ENCODE peak calls at places on chromosomes 6 and 20, in eight cellular contexts. One of them, this sample, is unnamed.

GRCh38 chr6:86609549-86610388 is 327.6 kb upstream of the HTR1E start:
- DNase-seq in lower lobe of right lung: no peak
- DNase-seq in NB4: peak
- DNase-seq in PC-9: no peak
- DNase-seq in coronary artery: no peak
- DNase-seq in IMR-90: no peak
- DNase-seq in bronchial epithelial cell: no peak
- DNase-seq in ovary: no peak
- DNase-seq in this sample: no peak

GRCh38 chr6:154361476-154361875 is 4.9 kb upstream of the IPCEF1 start:
- DNase-seq in ovary: no peak
- DNase-seq in PC-9: no peak
- DNase-seq in NB4: no peak
- DNase-seq in bronchial epithelial cell: no peak
- DNase-seq in coronary artery: no peak
- DNase-seq in IMR-90: no peak
- DNase-seq in lower lobe of right lung: no peak
- DNase-seq in this sample: no peak

GRCh38 chr20:46936415-46937139 is 41.9 kb downstream of the EYA2 start:
- DNase-seq in IMR-90: no peak
- DNase-seq in coronary artery: no peak
- DNase-seq in lower lobe of right lung: no peak
- DNase-seq in NB4: no peak
- DNase-seq in ovary: no peak
- DNase-seq in bronchial epithelial cell: no peak
- DNase-seq in PC-9: no peak
- DNase-seq in this sample: no peak

GRCh38 chr6:169724554-169725269 is 412 bp upstream of the PHF10 start:
- DNase-seq in PC-9: peak
- DNase-seq in coronary artery: peak
- DNase-seq in lower lobe of right lung: peak
- DNase-seq in ovary: peak
- DNase-seq in NB4: peak
- DNase-seq in IMR-90: peak
- DNase-seq in bronchial epithelial cell: no peak
- DNase-seq in this sample: peak

GRCh38 chr6:119207973-119208725 is 129.7 kb upstream of the FAM184A start:
- DNase-seq in ovary: no peak
- DNase-seq in lower lobe of right lung: no peak
- DNase-seq in bronchial epithelial cell: no peak
- DNase-seq in PC-9: no peak
- DNase-seq in NB4: no peak
- DNase-seq in coronary artery: no peak
- DNase-seq in IMR-90: peak
- DNase-seq in this sample: no peak

GRCh38 chr6:35089216-35089934 is 51.8 kb downstream of the TCP11 start:
- DNase-seq in coronary artery: peak
- DNase-seq in PC-9: no peak
- DNase-seq in IMR-90: no peak
- DNase-seq in NB4: no peak
- DNase-seq in ovary: no peak
- DNase-seq in bronchial epithelial cell: no peak
- DNase-seq in lower lobe of right lung: no peak
- DNase-seq in this sample: no peak

GRCh38 chr6:4912559-4912958 is 91.3 kb downstream of the RPP40 start:
- DNase-seq in PC-9: no peak
- DNase-seq in lower lobe of right lung: no peak
- DNase-seq in coronary artery: no peak
- DNase-seq in bronchial epithelial cell: no peak
- DNase-seq in ovary: no peak
- DNase-seq in IMR-90: no peak
- DNase-seq in NB4: no peak
- DNase-seq in this sample: no peak

GRCh38 chr6:144690659-144691058 is 405.5 kb downstream of the UTRN start:
- DNase-seq in PC-9: no peak
- DNase-seq in ovary: no peak
- DNase-seq in IMR-90: no peak
- DNase-seq in NB4: no peak
- DNase-seq in bronchial epithelial cell: no peak
- DNase-seq in coronary artery: no peak
- DNase-seq in lower lobe of right lung: no peak
- DNase-seq in this sample: no peak

GRCh38 chr20:24235740-24236139 is 233.7 kb upstream of the SYNDIG1 start:
- DNase-seq in IMR-90: no peak
- DNase-seq in bronchial epithelial cell: no peak
- DNase-seq in lower lobe of right lung: no peak
- DNase-seq in NB4: no peak
- DNase-seq in ovary: no peak
- DNase-seq in coronary artery: no peak
- DNase-seq in PC-9: no peak
- DNase-seq in this sample: no peak

GRCh38 chr20:41098703-41099250 is 38.6 kb upstream of the PLCG1 start:
- DNase-seq in PC-9: no peak
- DNase-seq in coronary artery: no peak
- DNase-seq in NB4: no peak
- DNase-seq in bronchial epithelial cell: no peak
- DNase-seq in lower lobe of right lung: no peak
- DNase-seq in ovary: no peak
- DNase-seq in IMR-90: peak
- DNase-seq in this sample: no peak

GRCh38 chr6:35368038-35368887 is 25.9 kb downstream of the PPARD start:
- DNase-seq in PC-9: peak
- DNase-seq in bronchial epithelial cell: peak
- DNase-seq in coronary artery: no peak
- DNase-seq in ovary: no peak
- DNase-seq in IMR-90: peak
- DNase-seq in lower lobe of right lung: no peak
- DNase-seq in NB4: peak
- DNase-seq in this sample: no peak

GRCh38 chr6:37674161-37674560 is 23.5 kb downstream of the MDGA1 start:
- DNase-seq in IMR-90: no peak
- DNase-seq in lower lobe of right lung: no peak
- DNase-seq in ovary: no peak
- DNase-seq in PC-9: no peak
- DNase-seq in bronchial epithelial cell: no peak
- DNase-seq in NB4: no peak
- DNase-seq in coronary artery: no peak
- DNase-seq in this sample: peak

GRCh38 chr6:137487947-137488735 is 6.1 kb downstream of the OLIG3 start:
- DNase-seq in lower lobe of right lung: no peak
- DNase-seq in bronchial epithelial cell: no peak
- DNase-seq in IMR-90: no peak
- DNase-seq in NB4: no peak
- DNase-seq in coronary artery: no peak
- DNase-seq in ovary: no peak
- DNase-seq in PC-9: no peak
- DNase-seq in this sample: peak

GRCh38 chr20:3452690-3453089 is 18.1 kb upstream of the ATRN start:
- DNase-seq in bronchial epithelial cell: no peak
- DNase-seq in ovary: no peak
- DNase-seq in coronary artery: no peak
- DNase-seq in NB4: peak
- DNase-seq in lower lobe of right lung: no peak
- DNase-seq in PC-9: no peak
- DNase-seq in IMR-90: no peak
- DNase-seq in this sample: no peak

GRCh38 chr20:50608750-50609104 is 82.6 kb downstream of the RIPOR3 start:
- DNase-seq in lower lobe of right lung: no peak
- DNase-seq in PC-9: no peak
- DNase-seq in bronchial epithelial cell: no peak
- DNase-seq in coronary artery: no peak
- DNase-seq in NB4: no peak
- DNase-seq in IMR-90: no peak
- DNase-seq in ovary: no peak
- DNase-seq in this sample: no peak

GRCh38 chr20:50611128-50611810 is 80.1 kb downstream of the RIPOR3 start:
- DNase-seq in NB4: no peak
- DNase-seq in coronary artery: no peak
- DNase-seq in IMR-90: peak
- DNase-seq in bronchial epithelial cell: no peak
- DNase-seq in ovary: no peak
- DNase-seq in lower lobe of right lung: no peak
- DNase-seq in PC-9: no peak
- DNase-seq in this sample: no peak

GRCh38 chr20:50609438-50609989 is 81.8 kb downstream of the RIPOR3 start:
- DNase-seq in IMR-90: no peak
- DNase-seq in coronary artery: no peak
- DNase-seq in bronchial epithelial cell: no peak
- DNase-seq in PC-9: no peak
- DNase-seq in NB4: no peak
- DNase-seq in ovary: no peak
- DNase-seq in lower lobe of right lung: no peak
- DNase-seq in this sample: no peak

GRCh38 chr20:50607850-50608749 is 83.2 kb downstream of the RIPOR3 start:
- DNase-seq in PC-9: no peak
- DNase-seq in coronary artery: no peak
- DNase-seq in ovary: no peak
- DNase-seq in NB4: no peak
- DNase-seq in lower lobe of right lung: no peak
- DNase-seq in IMR-90: no peak
- DNase-seq in bronchial epithelial cell: no peak
- DNase-seq in this sample: no peak

DNA sequence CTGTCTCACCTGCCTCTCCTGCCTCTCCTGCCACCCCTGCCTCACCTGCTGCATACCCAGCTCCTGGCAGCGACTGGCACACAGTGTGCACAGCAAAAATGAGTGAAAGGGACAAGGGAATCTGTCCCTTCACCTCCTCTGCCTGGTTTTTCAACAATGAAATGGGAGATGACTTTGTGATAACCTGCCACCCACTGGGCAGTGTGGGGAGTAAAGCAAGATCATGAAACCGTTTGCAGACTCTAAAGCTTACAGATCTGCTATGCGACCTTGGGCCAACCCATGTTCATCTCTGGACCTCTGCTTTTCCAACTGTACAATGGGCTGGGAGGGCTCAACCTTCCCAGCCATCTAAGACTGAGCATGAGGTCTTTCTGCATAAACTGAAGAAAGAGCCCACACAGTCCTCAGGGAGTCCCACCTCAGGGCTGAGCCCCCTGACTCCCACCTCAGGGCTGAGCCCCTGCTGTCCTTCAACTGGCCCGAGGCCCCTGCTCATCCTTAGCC is 81.1 kb downstream of the RIPOR3 start:
- DNase-seq in ovary: no peak
- DNase-seq in lower lobe of right lung: no peak
- DNase-seq in PC-9: peak
- DNase-seq in IMR-90: no peak
- DNase-seq in bronchial epithelial cell: no peak
- DNase-seq in NB4: peak
- DNase-seq in coronary artery: no peak
- DNase-seq in this sample: no peak
- TF ChIP-seq CTCF in ovary: no peak
- TF ChIP-seq CTCF in lower lobe of right lung: no peak
- TF ChIP-seq CTCF in PC-9: peak
- TF ChIP-seq CTCF in IMR-90: no peak
- TF ChIP-seq CTCF in bronchial epithelial cell: peak
- TF ChIP-seq CTCF in NB4: peak
- TF ChIP-seq CTCF in coronary artery: no peak
- TF ChIP-seq CTCF in this sample: no peak

DNA sequence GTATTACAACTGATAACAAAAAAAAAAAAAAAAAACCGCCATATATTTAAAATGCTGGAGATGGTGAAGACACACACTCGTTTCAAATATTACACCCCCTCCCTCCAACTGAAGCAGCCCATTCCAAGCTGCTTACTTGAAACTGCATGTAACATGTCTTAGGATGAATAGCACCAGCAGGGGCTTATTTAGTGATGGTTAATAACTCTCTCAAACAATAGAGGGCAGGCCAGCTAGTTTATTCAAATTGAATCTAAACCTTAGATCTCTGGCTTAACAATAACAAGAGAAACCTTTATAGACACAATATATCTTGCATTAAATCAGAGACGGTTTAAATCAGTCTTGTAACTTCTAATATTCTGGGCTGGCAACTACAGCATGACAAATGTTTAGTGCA is 9.3 kb upstream of the JPH2 start:
- DNase-seq in IMR-90: no peak
- DNase-seq in PC-9: no peak
- DNase-seq in coronary artery: no peak
- DNase-seq in ovary: no peak
- DNase-seq in bronchial epithelial cell: no peak
- DNase-seq in NB4: no peak
- DNase-seq in lower lobe of right lung: no peak
- DNase-seq in this sample: no peak
- TF ChIP-seq CTCF in IMR-90: no peak
- TF ChIP-seq CTCF in PC-9: peak
- TF ChIP-seq CTCF in coronary artery: no peak
- TF ChIP-seq CTCF in ovary: no peak
- TF ChIP-seq CTCF in bronchial epithelial cell: no peak
- TF ChIP-seq CTCF in NB4: no peak
- TF ChIP-seq CTCF in lower lobe of right lung: no peak
- TF ChIP-seq CTCF in this sample: no peak

DNA sequence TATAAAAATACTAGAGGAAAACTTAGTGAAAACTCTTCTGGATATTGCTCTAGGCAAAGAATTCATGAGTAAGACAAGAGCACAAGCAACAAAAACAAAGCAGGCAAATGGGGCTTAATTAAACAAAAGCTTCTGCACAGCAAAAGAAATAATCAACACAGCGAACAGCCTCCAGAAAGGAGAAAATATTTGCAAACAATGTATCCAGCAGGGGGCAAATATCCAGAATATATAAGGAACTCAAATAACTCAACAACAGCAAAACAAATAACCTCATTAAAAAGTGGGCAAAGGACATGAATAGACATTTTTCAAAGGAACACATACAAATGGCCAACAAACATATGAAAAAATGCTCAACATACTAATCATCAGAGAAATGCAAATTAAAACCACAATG is 17.1 kb upstream of the HECA start:
- DNase-seq in NB4: no peak
- DNase-seq in ovary: no peak
- DNase-seq in coronary artery: no peak
- DNase-seq in IMR-90: no peak
- DNase-seq in lower lobe of right lung: no peak
- DNase-seq in PC-9: no peak
- DNase-seq in bronchial epithelial cell: no peak
- DNase-seq in this sample: no peak
- TF ChIP-seq CTCF in NB4: no peak
- TF ChIP-seq CTCF in ovary: no peak
- TF ChIP-seq CTCF in coronary artery: no peak
- TF ChIP-seq CTCF in IMR-90: peak
- TF ChIP-seq CTCF in lower lobe of right lung: no peak
- TF ChIP-seq CTCF in PC-9: peak
- TF ChIP-seq CTCF in bronchial epithelial cell: peak
- TF ChIP-seq CTCF in this sample: no peak

DNA sequence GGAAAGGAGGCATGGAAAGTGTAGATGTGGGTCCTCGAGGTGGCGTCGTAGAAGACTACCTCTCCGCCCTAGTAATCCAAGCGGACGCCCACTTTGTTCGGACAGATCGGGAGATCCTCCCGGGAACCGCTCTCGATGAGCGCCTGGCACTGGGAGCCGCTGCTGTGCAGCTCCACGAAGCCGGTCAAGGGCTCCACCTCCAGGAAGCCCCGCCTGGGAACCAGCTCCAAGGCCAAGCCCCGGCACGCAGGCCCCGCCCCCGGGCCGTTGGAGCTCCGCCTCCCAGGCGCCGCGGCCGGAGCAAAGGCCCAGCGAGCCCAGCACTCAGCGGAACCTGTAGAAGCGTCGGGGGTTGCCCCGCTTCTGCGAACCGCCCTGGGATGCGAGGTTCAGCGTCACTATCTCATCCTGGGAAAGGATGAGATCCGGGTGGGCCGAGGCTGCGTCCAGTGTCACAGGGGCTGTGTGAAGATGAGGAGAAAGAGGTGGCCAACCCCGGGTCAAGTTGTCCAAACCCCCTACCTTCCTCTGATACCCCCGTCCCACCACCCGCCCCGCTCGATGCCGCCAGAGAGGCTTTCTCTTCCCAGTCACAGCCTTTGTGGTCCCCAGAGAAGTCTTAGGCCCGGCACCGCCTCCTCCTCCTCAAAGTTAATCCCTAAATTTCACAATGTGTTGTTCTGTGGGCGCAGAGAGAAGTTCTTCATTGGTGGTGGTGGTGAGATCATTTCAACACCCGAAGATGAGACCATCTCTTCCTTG is 10.8 kb downstream of the TRIM31 start:
- DNase-seq in lower lobe of right lung: peak
- DNase-seq in NB4: peak
- DNase-seq in coronary artery: peak
- DNase-seq in bronchial epithelial cell: peak
- DNase-seq in PC-9: peak
- DNase-seq in IMR-90: peak
- DNase-seq in ovary: peak
- DNase-seq in this sample: peak
- TF ChIP-seq CTCF in lower lobe of right lung: no peak
- TF ChIP-seq CTCF in NB4: no peak
- TF ChIP-seq CTCF in coronary artery: no peak
- TF ChIP-seq CTCF in bronchial epithelial cell: peak
- TF ChIP-seq CTCF in PC-9: peak
- TF ChIP-seq CTCF in IMR-90: peak
- TF ChIP-seq CTCF in ovary: no peak
- TF ChIP-seq CTCF in this sample: no peak

This sample was measured in glutamatergic neuron.